ENCODE peak calls at places on chromosomes 6 and 20, in five cellular contexts. W is EL; Q is A549; V is activated T-helper 1 cell treated with anti-CD3 and anti-CD28 coated beads, Interleukin-12 subunit alpha, Interleukin-12 subunit beta, Interleukin-2, Interleukin-4 antibody, amounts not matched to agents 30 ng/mL and 10 ng/mL and 1 ng/mL, durations not matched to agents 14 hours and 24 hours and 36 hours; G is anterior cingulate cortex. H is an unnamed sample.
A peak's percentile ranks its signal among the peaks of the same experiment; 100 is the strongest.

GRCh38 chr6:132648356-132648755 is 10.6 kb downstream of the TAAR1 start:
- DNase-seq in G (no peak), W (peak; percentile 62), V (peak; percentile 3), Q (no peak), H (peak; percentile 19)

GRCh38 chr6:44007818-44008660 is 119.2 kb downstream of the MRPL14 start:
- DNase-seq in Q (no peak), G (no peak), V (no peak), W (no peak), H (no peak)

GRCh38 chr6:48766349-48766748 is 655.4 kb upstream of the PTCHD4 start:
- DNase-seq in W (peak; percentile 67), Q (no peak), V (no peak), G (no peak), H (peak; percentile 69)

GRCh38 chr6:111322145-111322544 is 160.9 kb downstream of the REV3L start:
- DNase-seq in W (no peak), Q (no peak), G (no peak), V (no peak), H (no peak)

GRCh38 chr6:53109612-53110011 is 39.0 kb downstream of the GCM1 start:
- DNase-seq in Q (no peak), V (no peak), G (no peak), W (no peak), H (no peak)

GRCh38 chr6:36874016-36874442 is 574 bp downstream of the PPIL1 start:
- DNase-seq in V (no peak), W (no peak), Q (peak; percentile 9), G (no peak), H (peak; percentile 66)

GRCh38 chr6:273441-274111 is 18.7 kb upstream of the DUSP22 start:
- DNase-seq in Q (no peak), V (no peak), G (no peak), W (no peak), H (peak; percentile 25)

GRCh38 chr6:157020398-157021266 is 243.5 kb downstream of the ARID1B start:
- DNase-seq in Q (peak; percentile 52), G (no peak), W (peak; percentile 72), V (peak; percentile 43), H (peak; percentile 81)

GRCh38 chr20:53679597-53680309 is 86.1 kb upstream of the ZNF217 start:
- DNase-seq in Q (no peak), W (no peak), V (no peak), G (no peak), H (peak; percentile 23)

GRCh38 chr20:45918182-45918737 is 6.3 kb upstream of the PLTP start:
- DNase-seq in Q (no peak), G (no peak), W (no peak), V (no peak), H (peak; percentile 28)

GRCh38 chr20:50015636-50015992 is 32.8 kb downstream of the SNAI1 start:
- DNase-seq in V (no peak), Q (no peak), W (no peak), G (no peak), H (no peak)

GRCh38 chr6:117483004-117483644 is 650 bp downstream of the DCBLD1 start:
- DNase-seq in G (peak; percentile 28), W (peak; percentile 65), Q (no peak), V (no peak), H (peak; percentile 88)

GRCh38 chr6:157985378-157986155 is 3.9 kb downstream of the SYNJ2 start:
- DNase-seq in V (no peak), Q (no peak), G (no peak), W (peak; percentile 41), H (peak; percentile 72)